ENCODE peak calls at places on chromosomes 16 and 17, in ten cellular contexts. H, M, J, A, I, F, L, E, D and G are unnamed samples.

GRCh38 chr16:68229431-68230175 is 6.3 kb downstream of the ESRP2 start:
- DNase-seq in L (peak), A (peak), I (peak), D (peak), M (peak), E (peak), J (peak), F (no peak), H (peak), G (peak)

GRCh38 chr17:55722742-55723487 is at the start of gene TMEM100:
- DNase-seq in F (no peak), D (no peak), L (no peak), A (peak), I (peak), E (no peak), J (peak), H (peak), M (peak), G (peak)

GRCh38 chr16:69171325-69172095 is 15.5 kb upstream of the SNTB2 start:
- DNase-seq in J (peak), L (no peak), A (peak), I (no peak), H (peak), D (no peak), E (no peak), F (no peak), M (no peak), G (peak)

GRCh38 chr17:16258916-16259315 is 41.9 kb downstream of the PIGL start:
- DNase-seq in A (no peak), J (peak), D (no peak), E (no peak), H (peak), L (no peak), I (no peak), M (no peak), F (no peak), G (no peak)

GRCh38 chr17:66687570-66688284 is 147.2 kb upstream of the CACNG5 start:
- DNase-seq in L (no peak), J (no peak), I (no peak), D (no peak), E (no peak), M (no peak), H (no peak), F (no peak), A (no peak), G (no peak)

GRCh38 chr17:74368341-74369152 is 1.2 kb downstream of the GPR142 start:
- DNase-seq in F (peak), L (peak), I (peak), A (peak), M (peak), D (peak), E (peak), J (peak), H (peak), G (no peak)

GRCh38 chr16:61792194-61792904 is 243.9 kb downstream of the CDH8 start:
- DNase-seq in E (peak), M (no peak), L (no peak), F (no peak), I (no peak), J (no peak), A (no peak), H (no peak), D (no peak), G (peak)

GRCh38 chr17:44981221-44981968 is 13.3 kb upstream of the C1QL1 start:
- DNase-seq in J (no peak), H (peak), F (no peak), D (no peak), M (peak), A (no peak), I (peak), L (no peak), E (peak), G (peak)

GRCh38 chr16:80105160-80105559 is 435.6 kb upstream of the DYNLRB2 start:
- DNase-seq in F (no peak), J (no peak), A (no peak), D (no peak), H (no peak), L (no peak), E (peak), M (peak), I (no peak), G (peak)

GRCh38 chr17:15348030-15348429 is 6.6 kb upstream of the TEKT3 start:
- DNase-seq in E (peak), M (peak), I (no peak), L (no peak), D (no peak), F (no peak), J (no peak), H (peak), A (no peak), G (peak)

GRCh38 chr16:88940196-88941050 is 36.6 kb downstream of the CBFA2T3 start:
- DNase-seq in D (peak), F (no peak), I (no peak), J (no peak), H (no peak), M (no peak), A (peak), L (peak), E (no peak), G (no peak)

GRCh38 chr17:75830168-75831031 is 13.8 kb downstream of the UNC13D start:
- DNase-seq in I (no peak), E (no peak), A (peak), H (no peak), F (no peak), J (peak), L (peak), M (no peak), D (peak), G (no peak)

GRCh38 chr16:86061318-86061695 is 162.3 kb downstream of the IRF8 start:
- DNase-seq in L (no peak), F (no peak), E (no peak), H (no peak), M (no peak), A (no peak), D (no peak), I (no peak), J (peak), G (no peak)

GRCh38 chr17:63495471-63495870 is 18.6 kb downstream of the ACE start:
- DNase-seq in F (no peak), L (no peak), D (no peak), H (peak), E (no peak), A (no peak), M (no peak), I (no peak), J (peak), G (no peak)

GRCh38 chr16:89729863-89730574 is 8.7 kb downstream of the ZNF276 start:
- DNase-seq in H (no peak), F (no peak), J (no peak), I (no peak), A (no peak), M (no peak), D (no peak), L (no peak), E (no peak), G (no peak)

GRCh38 chr17:13030459-13031305 is 12.9 kb upstream of the ELAC2 start:
- DNase-seq in M (peak), J (peak), A (peak), F (no peak), H (peak), L (peak), E (peak), I (peak), D (peak), G (no peak)

GRCh38 chr17:74601944-74602572 is 10.0 kb upstream of the CD300LD start:
- DNase-seq in I (peak), D (peak), J (no peak), E (peak), A (peak), H (peak), L (peak), F (peak), M (peak), G (no peak)

GRCh38 chr16:8949536-8950418 is 13.9 kb downstream of the USP7 start:
- DNase-seq in I (no peak), M (no peak), J (peak), F (no peak), H (no peak), L (no peak), A (no peak), E (no peak), D (no peak), G (peak)

GRCh38 chr17:13002761-13003453 is 14.9 kb downstream of the ELAC2 start:
- DNase-seq in D (peak), J (peak), H (peak), A (peak), M (peak), F (peak), I (peak), E (peak), L (peak), G (peak)

GRCh38 chr16:4231367-4231766 is 10.5 kb downstream of the SRL start:
- DNase-seq in F (no peak), I (no peak), L (no peak), D (no peak), M (no peak), A (no peak), E (no peak), H (no peak), J (no peak), G (no peak)

GRCh38 chr16:24683250-24683649 is 46.2 kb upstream of the TNRC6A start:
- DNase-seq in M (no peak), L (no peak), D (no peak), F (no peak), H (no peak), J (no peak), A (no peak), E (no peak), I (no peak), G (no peak)

GRCh38 chr17:6940186-6940649 is 55.6 kb upstream of the ALOX12 start:
- DNase-seq in M (no peak), E (no peak), J (no peak), D (no peak), F (no peak), I (no peak), A (no peak), H (no peak), L (no peak), G (no peak)

GRCh38 chr16:13186813-13187212 is 285.4 kb downstream of the SHISA9 start:
- DNase-seq in L (peak), M (no peak), I (no peak), F (no peak), D (peak), H (no peak), J (no peak), A (peak), E (peak), G (no peak)

GRCh38 chr16:79848739-79849518 is 248.4 kb upstream of the MAF start:
- DNase-seq in F (no peak), H (no peak), E (no peak), L (no peak), M (peak), A (no peak), D (no peak), I (no peak), J (no peak), G (no peak)

GRCh38 chr17:43998552-43998951 is 5.9 kb upstream of the NAGS start:
- DNase-seq in D (no peak), J (no peak), F (no peak), E (peak), I (no peak), M (no peak), H (peak), A (no peak), L (no peak), G (peak)

GRCh38 chr16:81006472-81007311 is at the start of the genes CENPN and CMC2:
- DNase-seq in J (peak), F (peak), A (peak), D (peak), M (peak), H (peak), L (peak), I (peak), E (peak), G (peak)

GRCh38 chr16:55035956-55036355 is 105.3 kb downstream of the IRX5 start:
- DNase-seq in J (peak), H (peak), D (no peak), M (no peak), F (no peak), L (no peak), E (no peak), A (no peak), I (no peak), G (peak)

GRCh38 chr16:3131755-3132377 is 3.0 kb upstream of the ZNF213 start:
- DNase-seq in F (no peak), E (no peak), A (peak), I (peak), M (peak), L (peak), D (peak), J (peak), H (peak), G (no peak)

GRCh38 chr17:72778161-72779151 is 314.0 kb downstream of the SLC39A11 start:
- DNase-seq in A (no peak), F (no peak), H (no peak), I (no peak), E (no peak), M (no peak), L (no peak), J (no peak), D (no peak), G (no peak)

GRCh38 chr16:88020513-88020885 is 69.3 kb downstream of the BANP start:
- DNase-seq in M (no peak), J (no peak), L (no peak), F (no peak), D (no peak), E (no peak), A (no peak), I (no peak), H (no peak), G (no peak)

GRCh38 chr17:83031321-83031945 is 48.0 kb upstream of the METRNL start:
- DNase-seq in A (no peak), H (no peak), I (no peak), D (no peak), E (no peak), F (no peak), L (no peak), M (no peak), J (no peak), G (no peak)

GRCh38 chr17:44005865-44006580 is 1.6 kb downstream of the NAGS start:
- DNase-seq in J (peak), F (no peak), A (peak), H (no peak), D (peak), M (peak), I (peak), E (peak), L (peak), G (no peak)

GRCh38 chr16:90002759-90003158 is 16.5 kb downstream of the DBNDD1 start:
- DNase-seq in D (no peak), J (peak), H (no peak), A (no peak), E (no peak), I (no peak), M (no peak), F (no peak), L (no peak), G (no peak)

GRCh38 chr17:59154721-59155438 is at the start of gene SKA2:
- DNase-seq in J (peak), M (no peak), L (no peak), I (no peak), E (no peak), H (no peak), F (no peak), A (peak), D (peak), G (no peak)

GRCh38 chr17:38554430-38555350 is 51.1 kb downstream of the SRCIN1 start:
- DNase-seq in L (no peak), H (peak), I (no peak), E (peak), D (no peak), J (no peak), A (no peak), M (no peak), F (no peak), G (peak)

GRCh38 chr17:41617136-41617535 is 4.6 kb upstream of the KRT16 start:
- DNase-seq in E (peak), L (no peak), I (no peak), D (no peak), M (no peak), F (no peak), J (no peak), A (no peak), H (no peak), G (no peak)

GRCh38 chr17:41613277-41614082 is 913 bp upstream of the KRT16 start:
- DNase-seq in I (no peak), E (no peak), F (no peak), A (no peak), M (no peak), J (no peak), L (no peak), H (no peak), D (no peak), G (no peak)

GRCh38 chr17:41617698-41618097 is 5.1 kb upstream of the KRT16 start:
- DNase-seq in A (no peak), J (no peak), D (no peak), E (peak), L (no peak), I (no peak), H (no peak), M (no peak), F (no peak), G (no peak)

GRCh38 chr17:41614098-41614497 is 1.5 kb upstream of the KRT16 start:
- DNase-seq in F (no peak), L (no peak), A (no peak), E (no peak), M (no peak), D (no peak), I (no peak), J (no peak), H (no peak), G (no peak)

GRCh38 chr17:41615454-41615853 is 2.9 kb upstream of the KRT16 start:
- DNase-seq in D (peak), M (peak), F (peak), H (no peak), J (no peak), L (peak), A (peak), E (peak), I (no peak), G (no peak)
- TF ChIP-seq CTCF in D (no peak), M (no peak), F (no peak), H (no peak), J (no peak), L (no peak), A (peak), E (peak), I (no peak), G (no peak)

DNA sequence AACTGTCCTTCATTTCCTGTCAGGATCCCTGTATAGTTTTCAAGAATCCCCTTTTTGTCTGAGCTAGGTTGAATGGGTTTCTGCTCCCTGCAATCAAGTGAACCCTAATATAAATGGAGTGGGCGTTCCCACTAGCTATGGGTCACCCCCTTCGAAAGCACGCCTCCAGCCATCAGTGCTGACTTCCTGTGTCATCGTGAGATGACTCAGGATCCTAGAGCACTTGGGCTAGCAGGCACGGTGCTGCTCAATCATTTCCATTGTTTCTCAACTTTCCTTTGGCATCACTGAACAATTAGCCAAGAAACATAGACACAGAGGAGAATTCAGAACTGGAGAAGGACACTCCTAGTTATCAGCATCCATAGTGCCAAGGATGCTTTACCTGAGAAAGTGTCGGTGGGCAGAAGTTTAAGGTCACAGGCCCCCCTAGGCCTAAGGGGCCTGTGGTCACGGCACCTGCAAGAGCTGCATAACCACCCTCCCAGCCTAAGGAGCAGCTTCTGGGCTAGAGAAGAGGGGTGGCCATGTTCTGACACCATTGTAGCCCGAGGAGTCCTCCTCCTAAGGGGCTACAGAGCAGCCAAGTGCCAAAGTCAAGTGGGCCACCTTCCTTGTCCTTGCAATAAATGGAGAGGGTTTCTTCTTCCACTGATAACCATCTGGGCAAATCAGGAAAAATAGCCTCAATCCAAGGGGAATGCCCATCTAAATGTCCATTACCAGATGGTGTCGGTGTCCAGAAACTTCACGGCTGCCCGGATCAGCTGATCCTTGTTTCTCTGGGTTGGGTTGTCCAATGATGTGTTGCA is 13.2 kb downstream of the ATPAF2 start:
- DNase-seq in L (no peak), J (no peak), M (no peak), E (peak), I (peak), H (peak), F (no peak), D (no peak), A (no peak), G (peak)
- H3K4me2 ChIP-seq in L (no peak), J (peak), M (no peak), E (peak), I (no peak), H (no peak), F (peak), D (no peak), A (no peak), G (peak)

GRCh38 chr16:19555186-19555937 is at the start of gene VPS35L:
- DNase-seq in M (peak), D (peak), F (peak), J (peak), H (peak), A (peak), I (peak), L (peak), E (peak), G (peak)

GRCh38 chr16:19560078-19560477 is 4.6 kb downstream of the VPS35L start:
- DNase-seq in A (no peak), L (no peak), E (no peak), J (no peak), F (no peak), I (no peak), H (no peak), M (no peak), D (no peak), G (no peak)

GRCh38 chr16:19559242-19559910 is 3.9 kb downstream of the VPS35L start:
- DNase-seq in J (peak), L (no peak), E (peak), I (peak), H (peak), M (peak), A (peak), D (peak), F (peak), G (peak)

GRCh38 chr16:19555938-19556778 is 655 bp downstream of the VPS35L start:
- DNase-seq in D (peak), L (peak), E (peak), H (peak), M (peak), F (peak), I (peak), J (peak), A (peak), G (peak)
- TF ChIP-seq CTCF in D (peak), L (peak), E (peak), H (no peak), M (no peak), F (no peak), I (no peak), J (peak), A (peak), G (no peak)

GRCh38 chr17:52159159-52159809 is 770 bp upstream of the CA10 start:
- DNase-seq in E (no peak), A (peak), J (peak), L (peak), F (no peak), I (no peak), M (no peak), D (no peak), H (no peak), G (no peak)
- H3K4me2 ChIP-seq in E (peak), A (peak), J (no peak), L (peak), F (no peak), I (no peak), M (peak), D (peak), H (no peak), G (no peak)

GRCh38 chr17:3966720-3967363 is 2.6 kb upstream of the ATP2A3 start:
- DNase-seq in I (no peak), D (no peak), E (no peak), F (no peak), L (no peak), A (no peak), M (no peak), J (no peak), H (no peak), G (no peak)
- TF ChIP-seq CTCF in I (no peak), D (no peak), E (no peak), F (no peak), L (no peak), A (peak), M (no peak), J (no peak), H (no peak), G (no peak)

DNA sequence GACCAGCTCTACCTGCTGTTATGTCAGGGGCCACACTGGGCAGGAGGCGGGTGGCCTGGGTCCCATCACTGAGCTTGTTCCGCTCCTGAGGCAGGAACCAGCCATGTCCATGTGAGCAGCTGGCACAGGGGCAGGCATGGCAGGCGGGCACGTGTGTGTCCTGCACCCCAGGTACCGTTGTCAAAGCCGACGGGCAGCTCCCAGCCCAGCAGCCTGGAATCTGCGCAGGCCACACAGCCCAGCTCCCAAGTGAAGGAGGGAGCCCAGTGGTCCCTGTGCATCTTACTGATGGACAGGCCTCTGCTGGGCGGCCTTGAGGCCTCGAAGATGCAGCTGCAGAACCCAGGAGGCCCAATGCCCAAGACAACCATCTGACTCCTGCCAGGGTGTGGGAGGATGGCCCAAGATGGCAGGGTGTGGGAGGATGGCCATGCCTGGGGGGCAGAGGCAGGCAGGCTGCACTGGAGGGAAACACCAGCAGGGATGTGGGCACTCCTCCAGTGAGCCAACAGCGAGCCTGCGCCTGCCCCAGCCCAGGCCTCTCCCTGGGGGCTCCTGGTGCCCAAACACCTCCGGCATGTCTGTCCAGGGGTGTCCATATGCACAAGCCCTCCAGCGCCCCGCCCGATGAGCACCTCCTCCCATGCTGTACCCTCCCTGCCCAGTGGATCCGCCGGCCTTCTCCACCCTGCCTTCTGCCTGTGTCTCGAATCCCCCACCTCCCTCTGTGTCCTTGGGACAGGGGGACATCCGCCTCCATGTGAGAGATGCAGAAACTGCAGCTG is 12.8 kb downstream of the FAM83G start:
- DNase-seq in E (no peak), L (no peak), H (no peak), A (no peak), D (no peak), F (no peak), I (no peak), M (no peak), J (no peak), G (no peak)
- H3K4me2 ChIP-seq in E (no peak), L (no peak), H (no peak), A (no peak), D (no peak), F (no peak), I (no peak), M (no peak), J (no peak), G (no peak)

GRCh38 chr17:18241229-18241871 is 15.9 kb downstream of the LLGL1 start:
- DNase-seq in D (no peak), L (peak), E (no peak), I (no peak), F (no peak), J (no peak), M (no peak), A (peak), H (no peak), G (no peak)
- TF ChIP-seq CTCF in D (no peak), L (peak), E (no peak), I (no peak), F (peak), J (no peak), M (no peak), A (peak), H (no peak), G (no peak)